ENCODE peak calls at places on chromosomes 3 and 15, in nine cellular contexts. V is SW480, K is T47D, B is mucosa of descending colon, S is nephron progenitor cell, M is HuH-7.5, W is HCEC 1CT, C is fibroblast of mammary gland, E is body of pancreas. J is an unnamed sample.

GRCh38 chr3:12159227-12159601 is 502 bp upstream of the TIMP4 start:
- DNase-seq in V (no peak), K (no peak), B (no peak), S (no peak), M (no peak), W (no peak), C (no peak), E (no peak), J (peak)

GRCh38 chr15:41013698-41014414 is 60.6 kb downstream of the CHAC1 start:
- DNase-seq in V (no peak), K (no peak), B (no peak), S (no peak), M (no peak), W (peak), C (peak), E (no peak), J (no peak)

GRCh38 chr15:41183580-41183979 is 47.0 kb downstream of the EXD1 start:
- DNase-seq in V (no peak), K (no peak), B (no peak), S (no peak), M (no peak), W (peak), C (no peak), E (no peak), J (no peak)

GRCh38 chr3:126765187-126766069 is 61.4 kb downstream of the CHCHD6 start:
- DNase-seq in V (no peak), K (no peak), B (no peak), S (no peak), M (no peak), W (no peak), C (no peak), E (no peak), J (no peak)

GRCh38 chr15:88586401-88587162 is 34.6 kb upstream of the AEN start:
- DNase-seq in V (no peak), K (no peak), B (no peak), S (no peak), M (no peak), W (no peak), C (peak), E (no peak), J (no peak)

GRCh38 chr15:46304320-46304719 is 669.5 kb downstream of the SQOR start:
- DNase-seq in V (peak), K (peak), B (no peak), S (peak), M (peak), W (no peak), C (peak), E (no peak), J (no peak)

GRCh38 chr15:31930967-31931366 is 99.3 kb upstream of the CHRNA7 start:
- DNase-seq in V (peak), K (no peak), B (no peak), S (no peak), M (no peak), W (no peak), C (no peak), E (no peak), J (no peak)

GRCh38 chr3:171801738-171802600 is 8.3 kb downstream of the PLD1 start:
- DNase-seq in V (no peak), K (no peak), B (no peak), S (no peak), M (no peak), W (peak), C (peak), E (no peak), J (no peak)

GRCh38 chr3:57852896-57853295 is 96.8 kb downstream of the SLMAP start:
- DNase-seq in V (peak), K (peak), B (no peak), S (no peak), M (no peak), W (peak), C (peak), E (no peak), J (no peak)

GRCh38 chr15:27660676-27661075 is 438.4 kb downstream of the OCA2 start:
- DNase-seq in V (no peak), K (no peak), B (no peak), S (no peak), M (no peak), W (no peak), C (no peak), E (no peak), J (no peak)

GRCh38 chr3:53109822-53110771 is 20.1 kb downstream of the RFT1 start:
- DNase-seq in V (no peak), K (peak), B (peak), S (no peak), M (no peak), W (peak), C (peak), E (peak), J (no peak)

GRCh38 chr3:101252307-101252706 is 68.1 kb downstream of the IMPG2 start:
- DNase-seq in V (no peak), K (peak), B (no peak), S (no peak), M (no peak), W (no peak), C (no peak), E (no peak), J (no peak)

GRCh38 chr3:42263354-42264346 is 2.3 kb downstream of the CCK start:
- DNase-seq in V (no peak), K (no peak), B (no peak), S (peak), M (no peak), W (no peak), C (no peak), E (no peak), J (peak)

GRCh38 chr3:129530331-129530761 is 1.9 kb downstream of the RHO start:
- DNase-seq in V (no peak), K (peak), B (no peak), S (no peak), M (no peak), W (no peak), C (peak), E (no peak), J (no peak)

GRCh38 chr3:185313693-185314246 is 49.2 kb upstream of the MAP3K13 start:
- DNase-seq in V (no peak), K (no peak), B (no peak), S (no peak), M (no peak), W (no peak), C (no peak), E (no peak), J (no peak)

GRCh38 chr3:129745253-129745652 is 138.8 kb upstream of the PLXND1 start:
- DNase-seq in V (no peak), K (no peak), B (no peak), S (no peak), M (no peak), W (no peak), C (peak), E (no peak), J (no peak)

GRCh38 chr3:158742861-158743260 is 10.6 kb upstream of the RARRES1 start:
- DNase-seq in V (no peak), K (no peak), B (no peak), S (no peak), M (no peak), W (no peak), C (peak), E (no peak), J (no peak)

GRCh38 chr3:99355465-99355864 is 282.9 kb upstream of the COL8A1 start:
- DNase-seq in V (no peak), K (no peak), B (no peak), S (no peak), M (no peak), W (no peak), C (no peak), E (no peak), J (no peak)

GRCh38 chr3:124318014-124318413 is 326.1 kb upstream of the ROPN1 start:
- DNase-seq in V (no peak), K (no peak), B (no peak), S (peak), M (no peak), W (no peak), C (no peak), E (no peak), J (no peak)

GRCh38 chr3:169760479-169760878 is 4.4 kb downstream of the TERC start:
- DNase-seq in V (no peak), K (no peak), B (no peak), S (no peak), M (no peak), W (peak), C (peak), E (no peak), J (no peak)

GRCh38 chr3:126921425-126921824 is 61.5 kb upstream of the PLXNA1 start:
- DNase-seq in V (peak), K (no peak), B (no peak), S (no peak), M (no peak), W (no peak), C (no peak), E (no peak), J (no peak)

GRCh38 chr3:107518050-107518449 is 4.7 kb upstream of the BBX start:
- DNase-seq in V (no peak), K (no peak), B (no peak), S (no peak), M (no peak), W (no peak), C (no peak), E (no peak), J (no peak)

GRCh38 chr3:171374260-171374659 is 85.9 kb downstream of the TNIK start:
- DNase-seq in V (no peak), K (no peak), B (no peak), S (no peak), M (no peak), W (no peak), C (no peak), E (no peak), J (no peak)

J was measured in neuronal stem cell.